ENCODE peak calls at places on chromosomes 1 and 21, in ten cellular contexts. One of them, this sample, is unnamed. For H3K4me1, the result is how much of the 10 kb centered on the place peaks cover.

GRCh38 chr1:28871631-28872401 is 42.6 kb upstream of the EPB41 start:
- DNase-seq in SK-N-SH: no peak
- DNase-seq in K562: no peak
- DNase-seq in GM23338: no peak
- DNase-seq in sigmoid colon: no peak
- DNase-seq in vagina: no peak
- DNase-seq in H1: no peak
- DNase-seq in HCT116: no peak
- DNase-seq in breast epithelium: no peak
- DNase-seq in endothelial cell of umbilical vein: no peak
- DNase-seq in this sample: no peak

GRCh38 chr1:69441496-69441895 is 126.2 kb upstream of the LRRC7 start:
- DNase-seq in sigmoid colon: no peak
- DNase-seq in vagina: no peak
- DNase-seq in H1: no peak
- DNase-seq in SK-N-SH: no peak
- DNase-seq in endothelial cell of umbilical vein: no peak
- DNase-seq in HCT116: no peak
- DNase-seq in K562: no peak
- DNase-seq in GM23338: no peak
- DNase-seq in breast epithelium: no peak
- DNase-seq in this sample: no peak

GRCh38 chr1:1429671-1430073 is 5.8 kb upstream of the VWA1 start:
- DNase-seq in GM23338: no peak
- DNase-seq in endothelial cell of umbilical vein: peak
- DNase-seq in H1: no peak
- DNase-seq in sigmoid colon: no peak
- DNase-seq in HCT116: no peak
- DNase-seq in vagina: no peak
- DNase-seq in SK-N-SH: no peak
- DNase-seq in breast epithelium: no peak
- DNase-seq in K562: no peak
- DNase-seq in this sample: no peak

GRCh38 chr21:15732996-15733329 is 3.2 kb downstream of the USP25 start:
- DNase-seq in K562: no peak
- DNase-seq in SK-N-SH: no peak
- DNase-seq in H1: no peak
- DNase-seq in vagina: no peak
- DNase-seq in sigmoid colon: no peak
- DNase-seq in HCT116: no peak
- DNase-seq in endothelial cell of umbilical vein: no peak
- DNase-seq in breast epithelium: no peak
- DNase-seq in GM23338: no peak
- DNase-seq in this sample: no peak

GRCh38 chr1:96710708-96711477 is 10.7 kb upstream of the PTBP2 start:
- DNase-seq in H1: no peak
- DNase-seq in endothelial cell of umbilical vein: no peak
- DNase-seq in sigmoid colon: no peak
- DNase-seq in K562: no peak
- DNase-seq in breast epithelium: no peak
- DNase-seq in SK-N-SH: no peak
- DNase-seq in vagina: no peak
- DNase-seq in HCT116: no peak
- DNase-seq in GM23338: no peak
- DNase-seq in this sample: no peak

GRCh38 chr1:181104042-181104789 is 15.7 kb downstream of the IER5 start:
- DNase-seq in H1: no peak
- DNase-seq in sigmoid colon: no peak
- DNase-seq in GM23338: peak
- DNase-seq in endothelial cell of umbilical vein: no peak
- DNase-seq in vagina: no peak
- DNase-seq in breast epithelium: no peak
- DNase-seq in SK-N-SH: no peak
- DNase-seq in HCT116: no peak
- DNase-seq in K562: no peak
- DNase-seq in this sample: no peak

GRCh38 chr1:61046434-61046833 is 35.9 kb upstream of the NFIA start:
- DNase-seq in H1: no peak
- DNase-seq in SK-N-SH: no peak
- DNase-seq in vagina: no peak
- DNase-seq in GM23338: no peak
- DNase-seq in HCT116: no peak
- DNase-seq in K562: no peak
- DNase-seq in endothelial cell of umbilical vein: no peak
- DNase-seq in breast epithelium: no peak
- DNase-seq in sigmoid colon: no peak
- DNase-seq in this sample: no peak

GRCh38 chr1:38120552-38121230 is 74.1 kb upstream of the POU3F1 start:
- DNase-seq in breast epithelium: no peak
- DNase-seq in SK-N-SH: no peak
- DNase-seq in K562: no peak
- DNase-seq in HCT116: no peak
- DNase-seq in sigmoid colon: no peak
- DNase-seq in endothelial cell of umbilical vein: no peak
- DNase-seq in GM23338: no peak
- DNase-seq in H1: no peak
- DNase-seq in vagina: no peak
- DNase-seq in this sample: no peak

GRCh38 chr21:46298083-46298412 is 11.9 kb downstream of the YBEY start:
- DNase-seq in sigmoid colon: no peak
- DNase-seq in SK-N-SH: no peak
- DNase-seq in breast epithelium: no peak
- DNase-seq in endothelial cell of umbilical vein: peak
- DNase-seq in H1: no peak
- DNase-seq in HCT116: no peak
- DNase-seq in K562: no peak
- DNase-seq in vagina: no peak
- DNase-seq in GM23338: no peak
- DNase-seq in this sample: no peak

DNA sequence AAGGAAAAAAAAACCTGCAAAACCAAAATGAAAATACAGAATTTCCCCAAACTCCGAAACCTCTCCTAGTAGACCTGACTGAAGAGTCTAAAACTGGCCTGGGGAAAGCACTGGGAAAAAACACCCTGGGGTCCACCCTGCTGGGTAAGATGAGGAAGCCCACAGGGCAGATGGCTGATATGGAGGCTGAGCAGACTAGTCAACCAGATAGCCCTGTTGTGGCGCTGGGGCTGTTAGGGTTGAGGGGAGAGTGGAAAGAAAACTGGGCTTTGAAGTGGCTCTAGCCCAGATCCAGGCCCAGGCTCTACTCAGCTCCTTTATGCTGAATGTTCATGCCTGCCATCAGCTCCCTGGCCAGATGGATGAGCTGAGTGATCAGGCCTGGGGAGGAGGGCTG is 6.8 kb upstream of the SLAMF1 start:
- DNase-seq in sigmoid colon: no peak
- DNase-seq in HCT116: no peak
- DNase-seq in endothelial cell of umbilical vein: no peak
- DNase-seq in H1: no peak
- DNase-seq in vagina: no peak
- DNase-seq in SK-N-SH: no peak
- DNase-seq in GM23338: no peak
- DNase-seq in K562: no peak
- DNase-seq in breast epithelium: no peak
- DNase-seq in this sample: no peak
- H3K4me3 ChIP-seq in sigmoid colon: no peak
- H3K4me3 ChIP-seq in HCT116: no peak
- H3K4me3 ChIP-seq in endothelial cell of umbilical vein: no peak
- H3K4me3 ChIP-seq in H1: no peak
- H3K4me3 ChIP-seq in vagina: no peak
- H3K4me3 ChIP-seq in SK-N-SH: no peak
- H3K4me3 ChIP-seq in GM23338: no peak
- H3K4me3 ChIP-seq in K562: no peak
- H3K4me3 ChIP-seq in breast epithelium: no peak
- H3K4me3 ChIP-seq in this sample: no peak

DNA sequence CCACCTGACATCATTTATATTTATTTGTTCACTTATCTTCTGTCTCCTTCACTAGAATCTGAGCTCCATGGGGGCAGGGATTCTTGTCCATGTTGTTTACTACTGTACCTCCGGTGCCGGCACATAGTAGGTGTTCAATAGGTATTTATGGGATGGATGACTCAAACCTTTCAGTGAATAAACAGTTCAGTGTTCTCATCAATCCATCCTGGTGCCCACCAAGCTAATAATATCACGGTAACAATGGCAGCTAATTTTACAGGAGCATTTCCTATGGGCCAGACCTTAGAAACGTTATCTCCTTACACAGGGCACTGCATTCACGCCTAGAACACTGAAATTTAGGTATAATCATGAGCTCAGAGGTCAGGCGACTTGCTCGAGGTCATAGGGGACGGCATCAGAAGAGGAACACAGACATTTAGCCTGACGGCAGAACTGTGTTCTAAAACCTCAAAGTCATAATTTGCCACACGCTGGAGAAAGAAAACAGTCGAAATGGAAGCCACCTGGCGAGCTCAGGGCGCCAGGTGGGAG is 1.3 kb upstream of the DRAXIN start:
- DNase-seq in endothelial cell of umbilical vein: no peak
- DNase-seq in HCT116: no peak
- DNase-seq in H1: no peak
- DNase-seq in K562: no peak
- DNase-seq in GM23338: no peak
- DNase-seq in breast epithelium: no peak
- DNase-seq in sigmoid colon: no peak
- DNase-seq in SK-N-SH: no peak
- DNase-seq in vagina: no peak
- DNase-seq in this sample: no peak
- TF ChIP-seq POLR2AphosphoS5 in endothelial cell of umbilical vein: no peak
- TF ChIP-seq POLR2AphosphoS5 in HCT116: no peak
- TF ChIP-seq POLR2AphosphoS5 in H1: no peak
- TF ChIP-seq POLR2AphosphoS5 in K562: no peak
- TF ChIP-seq POLR2AphosphoS5 in GM23338: no peak
- TF ChIP-seq POLR2AphosphoS5 in breast epithelium: no peak
- TF ChIP-seq POLR2AphosphoS5 in sigmoid colon: no peak
- TF ChIP-seq POLR2AphosphoS5 in SK-N-SH: no peak
- TF ChIP-seq POLR2AphosphoS5 in vagina: no peak
- TF ChIP-seq POLR2AphosphoS5 in this sample: no peak

DNA sequence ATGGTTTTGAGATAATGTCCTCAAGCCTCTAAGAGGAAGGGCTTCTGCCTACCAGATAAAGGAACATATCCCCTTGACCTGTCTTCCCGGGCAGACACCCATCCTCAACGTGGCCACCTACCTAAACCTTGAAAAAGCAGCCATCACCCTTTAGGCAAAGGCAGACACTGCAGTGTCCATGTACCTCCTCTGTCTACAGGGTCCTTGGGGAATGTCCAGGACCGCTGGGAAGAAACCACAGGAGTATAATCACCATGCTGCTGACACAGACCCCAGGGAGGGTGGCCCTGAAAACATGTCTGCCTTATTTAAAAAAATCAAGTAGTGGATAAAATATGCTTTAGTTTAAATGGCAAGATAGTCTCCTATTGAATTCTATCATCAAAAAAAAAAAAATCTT is 16.6 kb downstream of the BCAR3 start:
- DNase-seq in sigmoid colon: no peak
- DNase-seq in H1: no peak
- DNase-seq in breast epithelium: no peak
- DNase-seq in vagina: no peak
- DNase-seq in HCT116: no peak
- DNase-seq in K562: no peak
- DNase-seq in SK-N-SH: peak
- DNase-seq in GM23338: no peak
- DNase-seq in endothelial cell of umbilical vein: no peak
- DNase-seq in this sample: no peak
- H3K4me1 ChIP-seq in sigmoid colon: half or more
- H3K4me1 ChIP-seq in H1: under half
- H3K4me1 ChIP-seq in breast epithelium: under half
- H3K4me1 ChIP-seq in vagina: half or more
- H3K4me1 ChIP-seq in HCT116: half or more
- H3K4me1 ChIP-seq in K562: under half
- H3K4me1 ChIP-seq in SK-N-SH: half or more
- H3K4me1 ChIP-seq in GM23338: under half
- H3K4me1 ChIP-seq in endothelial cell of umbilical vein: half or more
- H3K4me1 ChIP-seq in this sample: under half

GRCh38 chr1:234326493-234327366 is 46.5 kb upstream of the COA6 start:
- DNase-seq in H1: peak
- DNase-seq in sigmoid colon: no peak
- DNase-seq in K562: peak
- DNase-seq in breast epithelium: no peak
- DNase-seq in vagina: no peak
- DNase-seq in endothelial cell of umbilical vein: peak
- DNase-seq in SK-N-SH: peak
- DNase-seq in GM23338: peak
- DNase-seq in HCT116: peak
- DNase-seq in this sample: peak
- H3K4me3 ChIP-seq in H1: no peak
- H3K4me3 ChIP-seq in sigmoid colon: peak
- H3K4me3 ChIP-seq in K562: no peak
- H3K4me3 ChIP-seq in breast epithelium: no peak
- H3K4me3 ChIP-seq in vagina: no peak
- H3K4me3 ChIP-seq in endothelial cell of umbilical vein: peak
- H3K4me3 ChIP-seq in SK-N-SH: no peak
- H3K4me3 ChIP-seq in GM23338: peak
- H3K4me3 ChIP-seq in HCT116: no peak
- H3K4me3 ChIP-seq in this sample: no peak

GRCh38 chr1:220441211-220441610 is 86.7 kb upstream of the MARK1 start:
- DNase-seq in vagina: no peak
- DNase-seq in sigmoid colon: no peak
- DNase-seq in HCT116: no peak
- DNase-seq in endothelial cell of umbilical vein: no peak
- DNase-seq in H1: no peak
- DNase-seq in breast epithelium: no peak
- DNase-seq in K562: no peak
- DNase-seq in GM23338: no peak
- DNase-seq in SK-N-SH: no peak
- DNase-seq in this sample: no peak
- TF ChIP-seq POLR2AphosphoS5 in vagina: no peak
- TF ChIP-seq POLR2AphosphoS5 in sigmoid colon: no peak
- TF ChIP-seq POLR2AphosphoS5 in HCT116: no peak
- TF ChIP-seq POLR2AphosphoS5 in endothelial cell of umbilical vein: no peak
- TF ChIP-seq POLR2AphosphoS5 in H1: no peak
- TF ChIP-seq POLR2AphosphoS5 in breast epithelium: no peak
- TF ChIP-seq POLR2AphosphoS5 in K562: no peak
- TF ChIP-seq POLR2AphosphoS5 in GM23338: no peak
- TF ChIP-seq POLR2AphosphoS5 in SK-N-SH: no peak
- TF ChIP-seq POLR2AphosphoS5 in this sample: no peak